ENCODE peak calls at places on chromosomes 16 and 17, in four cellular contexts. C is A549, T is HepG2, L is K562. O is an unnamed sample.

GRCh38 chr16:9092282-9092962 is 978 bp downstream of the HAPSTR1 start:
- DNase-seq in T (peak; percentile 41), C (no peak), L (peak; percentile 47), O (no peak)

GRCh38 chr17:75808905-75809621 is 24.5 kb downstream of the UNK start:
- DNase-seq in C (no peak), T (no peak), L (peak; percentile 67), O (peak; percentile 57)

GRCh38 chr16:84765606-84766580 is 53.9 kb upstream of the CRISPLD2 start:
- DNase-seq in L (no peak), T (no peak), C (no peak), O (no peak)

GRCh38 chr16:68737046-68737729 is at the start of gene CDH1:
- DNase-seq in C (no peak), T (no peak), L (no peak), O (no peak)

GRCh38 chr16:72797606-72798005 is 250.3 kb downstream of the ZFHX3 start:
- DNase-seq in L (no peak), T (no peak), C (no peak), O (no peak)

GRCh38 chr16:1159973-1160772 is 7.3 kb downstream of the CACNA1H start:
- DNase-seq in C (no peak), T (peak; percentile 83), L (peak; percentile 34), O (no peak)

GRCh38 chr17:55567240-55568216 is 56.3 kb upstream of the SMIM36 start:
- DNase-seq in T (no peak), L (peak; percentile 75), C (no peak), O (no peak)

GRCh38 chr17:2218426-2218825 is 85.2 kb downstream of the SMG6 start:
- DNase-seq in L (no peak), T (no peak), C (no peak), O (no peak)

GRCh38 chr17:32876414-32877163 is at the start of gene MYO1D:
- DNase-seq in C (peak; percentile 35), L (peak; percentile 84), T (peak; percentile 45), O (no peak)

GRCh38 chr17:6514371-6514770 is 42.0 kb downstream of the PITPNM3 start:
- DNase-seq in C (no peak), L (no peak), T (no peak), O (no peak)

GRCh38 chr16:69669577-69669976 is 56.8 kb downstream of the NQO1 start:
- DNase-seq in C (no peak), T (no peak), L (no peak), O (no peak)

GRCh38 chr17:81410852-81411251 is 15.6 kb downstream of the BAHCC1 start:
- DNase-seq in C (no peak), L (no peak), T (no peak), O (no peak)

GRCh38 chr17:51703364-51704341 is 443.3 kb downstream of the UTP18 start:
- DNase-seq in C (no peak), T (no peak), L (no peak), O (no peak)

GRCh38 chr17:1122681-1123396 is 56.9 kb downstream of the ABR start:
- DNase-seq in L (peak; percentile 69), T (peak; percentile 53), C (peak; percentile 91), O (no peak)

GRCh38 chr17:76572201-76572910 is 13.3 kb downstream of the ST6GALNAC2 start:
- DNase-seq in T (no peak), C (no peak), L (no peak), O (no peak)

GRCh38 chr17:12229315-12229714 is 208.6 kb downstream of the MAP2K4 start:
- DNase-seq in L (no peak), T (no peak), C (no peak), O (no peak)

GRCh38 chr17:27569257-27569722 is 61.7 kb upstream of the LGALS9 start:
- DNase-seq in T (no peak), L (peak; percentile 93), C (peak; percentile 65), O (no peak)

GRCh38 chr16:81526935-81527334 is 82.3 kb downstream of the CMIP start:
- DNase-seq in T (no peak), C (no peak), L (peak; percentile 84), O (no peak)

GRCh38 chr16:48831081-48831722 is 221.2 kb upstream of the N4BP1 start:
- DNase-seq in L (peak; percentile 6), T (peak; percentile 10), C (peak; percentile 6), O (no peak)

GRCh38 chr16:85878875-85879274 is 20.1 kb upstream of the IRF8 start:
- DNase-seq in T (no peak), L (no peak), C (no peak), O (no peak)

GRCh38 chr17:80362428-80363119 is 52.4 kb upstream of the ENDOV start:
- DNase-seq in C (no peak), L (peak; percentile 56), T (no peak), O (no peak)

DNA sequence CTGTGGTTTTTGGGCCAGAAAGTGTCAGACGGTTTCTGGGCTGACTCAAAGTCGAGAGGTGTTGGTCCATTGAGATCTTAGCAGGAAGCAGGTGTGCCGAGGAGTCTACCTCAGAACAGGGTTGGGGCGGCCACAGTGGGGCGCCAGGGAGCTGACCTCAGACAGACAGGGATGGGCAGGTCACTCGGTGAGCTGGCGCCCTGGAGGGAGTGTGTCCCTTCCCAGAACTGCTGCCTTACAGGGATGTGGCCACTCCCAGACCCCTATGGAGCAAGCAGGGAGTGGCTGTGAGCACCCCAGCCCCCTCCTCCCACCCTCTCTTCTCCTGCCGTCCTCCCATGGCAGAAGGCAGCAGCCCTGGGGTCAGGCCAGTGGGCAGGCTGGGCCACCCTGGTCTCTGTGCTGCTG is 14.0 kb upstream of the DPEP1 start:
- DNase-seq in C (peak; percentile 65), L (peak; percentile 81), T (peak; percentile 69), O (no peak)
- TF ChIP-seq POLR2AphosphoS2 in C (no peak), L (no peak), T (no peak), O (no peak)

GRCh38 chr17:16044484-16044883 is 44.9 kb downstream of the TTC19 start:
- DNase-seq in T (no peak), L (no peak), C (no peak), O (no peak)
- TF ChIP-seq POLR2AphosphoS2 in T (no peak), L (no peak), C (peak; percentile 62), O (no peak)

GRCh38 chr16:16062023-16062932 is 112.9 kb downstream of the ABCC1 start:
- DNase-seq in C (no peak), T (no peak), L (peak; percentile 32), O (no peak)
- TF ChIP-seq POLR2AphosphoS2 in C (no peak), T (no peak), L (no peak), O (no peak)

GRCh38 chr16:89452241-89452640 is 38.1 kb downstream of the ANKRD11 start:
- DNase-seq in L (no peak), C (no peak), T (no peak), O (no peak)
- TF ChIP-seq POLR2AphosphoS2 in L (no peak), C (no peak), T (no peak), O (no peak)

GRCh38 chr16:56606688-56607618 is 1.4 kb upstream of the MT2A start:
- DNase-seq in L (no peak), T (peak; percentile 97), C (peak; percentile 83), O (no peak)

GRCh38 chr16:56604966-56605365 is 3.4 kb upstream of the MT2A start:
- DNase-seq in T (no peak), L (no peak), C (no peak), O (no peak)

GRCh38 chr16:56605475-56605874 is 2.9 kb upstream of the MT2A start:
- DNase-seq in T (no peak), C (no peak), L (no peak), O (no peak)

GRCh38 chr16:56607675-56608042 is 725 bp upstream of the MT2A start:
- DNase-seq in L (no peak), T (no peak), C (no peak), O (no peak)

DNA sequence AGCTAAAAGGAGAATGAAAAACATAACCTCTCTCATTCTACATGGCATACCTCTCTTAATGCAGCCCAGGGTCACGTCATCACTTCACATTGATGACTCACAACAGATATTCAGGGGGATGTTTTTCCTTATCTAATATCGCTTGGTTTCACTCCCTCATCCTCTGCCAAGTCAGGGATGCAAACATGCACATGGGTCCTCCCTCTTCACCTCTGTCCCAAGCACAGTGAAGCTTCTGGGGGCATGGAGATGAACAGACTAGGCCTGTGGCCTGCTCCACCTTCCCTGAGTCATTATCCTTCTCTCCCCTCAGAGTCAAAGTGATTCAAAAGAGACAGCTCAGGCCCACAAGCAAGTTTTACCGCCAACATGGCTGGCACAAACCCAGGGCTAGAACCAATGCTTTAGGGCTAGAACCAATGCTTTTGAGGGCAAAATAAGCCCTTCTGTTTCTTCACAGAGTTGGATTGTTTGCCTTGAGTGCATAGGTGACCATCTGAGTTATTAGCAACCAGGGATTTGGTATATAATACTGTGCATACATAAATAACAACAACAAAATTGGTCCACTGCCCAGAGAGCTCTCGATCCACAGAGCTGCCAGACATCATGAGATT is 2.2 kb upstream of the MT2A start:
- DNase-seq in T (no peak), C (peak; percentile 51), L (no peak), O (no peak)
- TF ChIP-seq POLR2AphosphoS2 in T (no peak), C (no peak), L (no peak), O (no peak)

O was measured in GM12878.